ENCODE peak calls at places on chromosomes 13 and 19, in seven cellular contexts. J is CD8-positive, alpha-beta memory T cell; L is BE2C; G is heart right ventricle; I is AG10803; V is activated CD4-positive, alpha-beta T cell treated with anti-CD3 and anti-CD28 coated beads, Interleukin-2, amount 50 U/mL, for 48 hours; S is stimulated activated CD8-positive, alpha-beta memory T cell treated with anti-CD3 and anti-CD28 coated beads, Interleukin-15, amount 100 ng/mL, for 4 hours. T is an unnamed sample.

GRCh38 chr13:102729560-102730275 is 34.9 kb upstream of the METTL21C start:
- DNase-seq in J (no peak), G (no peak), I (no peak), L (no peak), V (no peak), S (no peak), T (no peak)

GRCh38 chr13:111404746-111405145 is 84.3 kb downstream of the TEX29 start:
- DNase-seq in L (no peak), G (no peak), S (no peak), I (no peak), J (no peak), V (no peak), T (no peak)

GRCh38 chr19:3521104-3521445 is 15.0 kb downstream of the FZR1 start:
- DNase-seq in L (no peak), S (no peak), V (no peak), G (no peak), I (no peak), J (no peak), T (no peak)

GRCh38 chr13:112137144-112137543 is 70.2 kb downstream of the SOX1 start:
- DNase-seq in I (no peak), G (no peak), L (no peak), J (no peak), S (no peak), V (no peak), T (no peak)

GRCh38 chr19:12015015-12015752 is 20.3 kb downstream of the ZNF433 start:
- DNase-seq in I (no peak), V (no peak), L (no peak), G (no peak), S (no peak), J (no peak), T (no peak)

GRCh38 chr19:42356686-42357085 is 31.3 kb downstream of the MEGF8 start:
- DNase-seq in J (no peak), S (no peak), G (no peak), L (no peak), V (no peak), I (no peak), T (no peak)

GRCh38 chr19:51637362-51637978 is 7.3 kb upstream of the SIGLEC5 start:
- DNase-seq in J (no peak), S (no peak), L (no peak), I (no peak), G (no peak), V (no peak), T (no peak)

GRCh38 chr19:7706188-7706530 is 4.2 kb upstream of the FCER2 start:
- DNase-seq in L (no peak), I (no peak), G (no peak), J (no peak), S (no peak), V (no peak), T (no peak)

GRCh38 chr13:85610024-85610423 is 189.2 kb downstream of the SLITRK6 start:
- DNase-seq in L (no peak), J (no peak), I (no peak), V (no peak), G (no peak), S (no peak), T (no peak)

GRCh38 chr19:47013041-47013517 is 6.6 kb upstream of the NPAS1 start:
- DNase-seq in L (peak), V (peak), G (peak), S (no peak), J (peak), I (peak), T (peak)

GRCh38 chr19:46731007-46731501 is 14.1 kb upstream of the PRKD2 start:
- DNase-seq in S (no peak), G (no peak), L (peak), J (no peak), V (no peak), I (peak), T (no peak)

GRCh38 chr19:334296-335071 is 10.1 kb downstream of the MIER2 start:
- DNase-seq in S (no peak), I (no peak), G (no peak), L (no peak), J (no peak), V (no peak), T (no peak)

GRCh38 chr13:41568990-41569387 is 111.6 kb downstream of the RGCC start:
- DNase-seq in L (no peak), J (no peak), I (peak), G (no peak), V (no peak), S (no peak), T (no peak)

GRCh38 chr13:48485447-48485846 is 47.4 kb downstream of the RCBTB2 start:
- DNase-seq in L (no peak), G (no peak), J (no peak), S (no peak), V (no peak), I (no peak), T (no peak)

GRCh38 chr13:44364601-44365000 is 9.0 kb upstream of the SERP2 start:
- DNase-seq in I (peak), V (no peak), G (no peak), J (no peak), L (no peak), S (no peak), T (no peak)

GRCh38 chr19:17522988-17523872 is 11.8 kb downstream of the PGLS start:
- DNase-seq in V (peak), L (no peak), J (no peak), I (no peak), S (peak), G (peak), T (no peak)